ENCODE peak calls at places on chromosomes 6 and 20, in seven cellular contexts. K is endothelial cell of umbilical vein, B is breast epithelium, E is stomach, H is prostate gland, W is HCT116, R is transverse colon. F is an unnamed sample.

GRCh38 chr6:71486466-71486865 is 197.9 kb downstream of the OGFRL1 start:
- DNase-seq in K (no peak), B (no peak), E (no peak), H (no peak), W (no peak), R (no peak), F (no peak)

GRCh38 chr6:43239054-43239453 is 4.2 kb upstream of the TTBK1 start:
- DNase-seq in K (no peak), B (no peak), E (no peak), H (no peak), W (no peak), R (no peak), F (no peak)

GRCh38 chr6:140602431-140602836 is 1228.0 kb upstream of the CITED2 start:
- DNase-seq in K (no peak), B (no peak), E (no peak), H (no peak), W (no peak), R (no peak), F (no peak)

GRCh38 chr6:40917603-40918002 is 121.4 kb downstream of the UNC5CL start:
- DNase-seq in K (no peak), B (no peak), E (no peak), H (no peak), W (no peak), R (no peak), F (no peak)

GRCh38 chr20:12241065-12241464 is 323.4 kb downstream of the BTBD3 start:
- DNase-seq in K (no peak), B (no peak), E (no peak), H (peak), W (no peak), R (no peak), F (no peak)

GRCh38 chr20:35174458-35175216 is 2.8 kb downstream of the PROCR start:
- DNase-seq in K (peak), B (no peak), E (peak), H (no peak), W (no peak), R (peak), F (peak)

GRCh38 chr6:24918641-24919403 is 16.9 kb downstream of the RIPOR2 start:
- DNase-seq in K (no peak), B (no peak), E (no peak), H (no peak), W (no peak), R (no peak), F (no peak)

GRCh38 chr6:166553563-166554271 is 32.8 kb downstream of the RAMACL start:
- DNase-seq in K (no peak), B (no peak), E (no peak), H (no peak), W (no peak), R (no peak), F (no peak)

GRCh38 chr6:165702669-165703068 is 39.6 kb upstream of the PDE10A start:
- DNase-seq in K (no peak), B (no peak), E (no peak), H (no peak), W (no peak), R (no peak), F (no peak)

GRCh38 chr6:26054937-26055669 is 32.1 kb upstream of the HFE start:
- DNase-seq in K (peak), B (peak), E (peak), H (peak), W (peak), R (peak), F (peak)

GRCh38 chr6:8642854-8643253 is 207.5 kb upstream of the SLC35B3 start:
- DNase-seq in K (no peak), B (no peak), E (no peak), H (no peak), W (no peak), R (no peak), F (no peak)

GRCh38 chr6:148580442-148580841 is 166.4 kb upstream of the UST start:
- DNase-seq in K (peak), B (no peak), E (no peak), H (no peak), W (no peak), R (no peak), F (no peak)

GRCh38 chr6:21005816-21006553 is 471.7 kb downstream of the CDKAL1 start:
- DNase-seq in K (peak), B (no peak), E (no peak), H (no peak), W (peak), R (no peak), F (no peak)

GRCh38 chr6:32154514-32155161 is 697 bp downstream of the PPT2 start:
- DNase-seq in K (peak), B (peak), E (peak), H (peak), W (peak), R (peak), F (peak)

GRCh38 chr6:20542927-20543602 is 8.8 kb downstream of the CDKAL1 start:
- DNase-seq in K (peak), B (no peak), E (no peak), H (no peak), W (no peak), R (no peak), F (no peak)

GRCh38 chr6:106103728-106104109 is 17.6 kb downstream of the PRDM1 start:
- DNase-seq in K (no peak), B (no peak), E (peak), H (peak), W (no peak), R (peak), F (no peak)

DNA sequence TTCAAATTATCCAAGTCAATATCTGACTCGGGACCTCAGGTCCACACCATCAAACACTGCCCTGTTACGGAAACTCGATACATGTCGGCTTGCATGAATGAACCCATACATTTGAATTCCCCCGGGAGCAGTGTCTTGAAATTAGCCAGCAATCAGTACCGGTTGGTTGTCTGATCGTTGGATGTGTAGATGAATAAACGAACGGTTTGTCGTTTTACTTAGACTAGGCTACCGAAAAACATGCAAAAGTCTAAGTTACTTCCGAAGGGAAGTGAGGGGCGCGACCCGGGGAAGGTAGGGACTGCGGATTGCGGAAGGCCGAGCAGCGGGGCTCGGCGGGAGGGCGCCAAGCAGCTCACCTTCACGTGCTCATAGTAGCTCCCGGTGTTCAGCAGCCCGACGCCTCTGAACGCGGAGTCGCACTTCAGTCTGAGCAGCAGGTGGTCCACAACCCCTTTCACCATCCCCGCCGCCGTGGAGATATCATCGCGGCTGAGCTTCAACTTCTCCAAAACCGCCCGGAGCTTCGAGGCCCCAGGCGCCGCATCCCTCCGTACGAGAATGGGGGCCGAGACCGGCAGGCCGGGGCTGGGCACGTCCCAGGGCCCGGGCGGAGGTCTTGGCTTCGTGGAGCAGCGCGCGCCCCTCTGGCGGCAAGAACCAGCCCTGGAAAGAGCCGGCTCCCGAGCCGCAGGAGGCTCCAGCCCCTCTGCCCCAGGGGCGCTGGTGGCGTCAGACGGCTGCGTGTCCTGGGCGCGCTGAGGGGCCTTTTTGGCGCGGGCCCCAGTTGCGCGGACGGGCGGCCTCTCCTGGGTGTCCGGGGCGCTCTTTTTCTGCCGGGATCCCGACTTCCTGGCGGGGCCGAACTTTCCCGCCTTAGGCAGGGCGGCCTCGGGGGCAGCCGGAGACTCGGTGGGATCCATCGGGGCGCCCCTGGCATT is 661 bp downstream of the CGAS start:
- DNase-seq in K (peak), B (no peak), E (peak), H (peak), W (no peak), R (peak), F (peak)
- TF ChIP-seq POLR2A in K (no peak), B (no peak), E (no peak), H (no peak), W (no peak), R (peak), F (no peak)

GRCh38 chr20:50277460-50278376 is 87.1 kb downstream of the CEBPB start:
- DNase-seq in K (no peak), B (no peak), E (no peak), H (no peak), W (no peak), R (no peak), F (peak)

GRCh38 chr20:50277064-50277415 is 86.4 kb downstream of the CEBPB start:
- DNase-seq in K (no peak), B (no peak), E (no peak), H (no peak), W (no peak), R (no peak), F (peak)

GRCh38 chr20:50274570-50275430 is 84.2 kb downstream of the CEBPB start:
- DNase-seq in K (no peak), B (no peak), E (peak), H (no peak), W (no peak), R (peak), F (peak)

GRCh38 chr20:50278377-50278683 is 87.7 kb downstream of the CEBPB start:
- DNase-seq in K (no peak), B (no peak), E (no peak), H (no peak), W (no peak), R (no peak), F (peak)

DNA sequence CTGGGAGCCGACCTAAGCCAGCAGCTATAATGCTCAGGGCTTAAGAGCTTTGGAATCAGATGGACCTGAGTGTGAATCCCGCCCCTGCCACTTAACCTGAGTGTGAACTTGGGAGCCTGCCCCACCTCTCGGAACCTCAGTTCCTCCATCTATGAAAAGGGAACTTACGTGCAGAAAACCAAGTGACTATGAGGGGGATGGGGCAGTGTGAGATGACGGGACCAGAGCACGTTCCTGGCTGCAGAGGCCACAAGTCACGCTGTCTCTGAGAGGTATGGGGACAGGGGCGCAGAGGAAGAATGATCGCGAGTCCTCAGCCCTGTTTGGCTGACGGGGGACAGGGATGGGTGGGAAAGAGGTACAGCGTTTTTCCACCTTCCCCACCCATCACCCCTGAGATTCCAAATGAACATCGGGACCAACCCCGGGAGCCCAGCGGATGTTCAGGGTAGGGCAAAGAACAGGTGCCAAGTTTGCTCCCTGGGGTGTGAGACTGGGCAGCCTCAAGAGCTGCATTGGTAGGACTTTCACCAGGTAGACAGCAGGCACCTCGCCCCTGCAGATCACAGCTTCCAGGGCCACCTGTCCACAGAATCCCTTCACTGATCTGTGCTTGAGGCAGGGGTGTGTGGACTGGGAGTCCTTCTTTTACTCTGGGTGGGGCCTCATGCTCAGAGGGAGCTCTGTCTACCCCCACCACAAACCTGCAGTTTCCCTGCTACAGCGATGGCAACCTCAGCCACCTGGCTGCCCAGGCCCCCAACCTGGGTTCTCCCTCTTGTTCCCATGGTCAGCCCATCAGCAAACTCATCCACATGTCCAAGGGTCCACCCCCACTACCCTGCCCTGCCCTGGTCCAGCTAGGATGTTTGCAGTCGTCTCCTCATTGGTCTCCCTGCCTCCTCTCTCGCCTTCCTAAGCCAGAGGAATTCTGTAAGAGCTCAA is 85.8 kb downstream of the CEBPB start:
- DNase-seq in K (no peak), B (no peak), E (no peak), H (no peak), W (no peak), R (no peak), F (peak)
- TF ChIP-seq CTCF in K (no peak), B (no peak), E (no peak), H (no peak), W (no peak), R (no peak), F (peak)

GRCh38 chr6:34240329-34241248 is 3.9 kb downstream of the HMGA1 start:
- DNase-seq in K (no peak), B (peak), E (no peak), H (no peak), W (no peak), R (no peak), F (peak)

GRCh38 chr6:34243131-34243771 is 5.6 kb downstream of the SMIM29 start:
- DNase-seq in K (peak), B (peak), E (no peak), H (no peak), W (no peak), R (no peak), F (no peak)

GRCh38 chr6:34243901-34244884 is 4.6 kb downstream of the SMIM29 start:
- DNase-seq in K (peak), B (peak), E (peak), H (no peak), W (peak), R (peak), F (peak)

GRCh38 chr6:34241351-34242215 is 4.9 kb downstream of the HMGA1 start:
- DNase-seq in K (no peak), B (peak), E (no peak), H (no peak), W (no peak), R (no peak), F (peak)

GRCh38 chr6:34242252-34243130 is 5.8 kb downstream of the HMGA1 start:
- DNase-seq in K (no peak), B (peak), E (no peak), H (no peak), W (no peak), R (no peak), F (peak)
- TF ChIP-seq POLR2AphosphoS5 in K (no peak), B (no peak), E (no peak), H (no peak), W (peak), R (no peak), F (no peak)

GRCh38 chr20:63502671-63503172 is 3.8 kb upstream of the EEF1A2 start:
- DNase-seq in K (no peak), B (no peak), E (no peak), H (no peak), W (no peak), R (no peak), F (no peak)

GRCh38 chr20:63503524-63503923 is 4.6 kb upstream of the EEF1A2 start:
- DNase-seq in K (no peak), B (no peak), E (no peak), H (no peak), W (no peak), R (no peak), F (no peak)

GRCh38 chr20:63500902-63501817 is 2.3 kb upstream of the EEF1A2 start:
- DNase-seq in K (no peak), B (no peak), E (no peak), H (no peak), W (no peak), R (no peak), F (no peak)

GRCh38 chr20:63500151-63500901 is 1.4 kb upstream of the EEF1A2 start:
- DNase-seq in K (no peak), B (no peak), E (no peak), H (no peak), W (no peak), R (no peak), F (no peak)

DNA sequence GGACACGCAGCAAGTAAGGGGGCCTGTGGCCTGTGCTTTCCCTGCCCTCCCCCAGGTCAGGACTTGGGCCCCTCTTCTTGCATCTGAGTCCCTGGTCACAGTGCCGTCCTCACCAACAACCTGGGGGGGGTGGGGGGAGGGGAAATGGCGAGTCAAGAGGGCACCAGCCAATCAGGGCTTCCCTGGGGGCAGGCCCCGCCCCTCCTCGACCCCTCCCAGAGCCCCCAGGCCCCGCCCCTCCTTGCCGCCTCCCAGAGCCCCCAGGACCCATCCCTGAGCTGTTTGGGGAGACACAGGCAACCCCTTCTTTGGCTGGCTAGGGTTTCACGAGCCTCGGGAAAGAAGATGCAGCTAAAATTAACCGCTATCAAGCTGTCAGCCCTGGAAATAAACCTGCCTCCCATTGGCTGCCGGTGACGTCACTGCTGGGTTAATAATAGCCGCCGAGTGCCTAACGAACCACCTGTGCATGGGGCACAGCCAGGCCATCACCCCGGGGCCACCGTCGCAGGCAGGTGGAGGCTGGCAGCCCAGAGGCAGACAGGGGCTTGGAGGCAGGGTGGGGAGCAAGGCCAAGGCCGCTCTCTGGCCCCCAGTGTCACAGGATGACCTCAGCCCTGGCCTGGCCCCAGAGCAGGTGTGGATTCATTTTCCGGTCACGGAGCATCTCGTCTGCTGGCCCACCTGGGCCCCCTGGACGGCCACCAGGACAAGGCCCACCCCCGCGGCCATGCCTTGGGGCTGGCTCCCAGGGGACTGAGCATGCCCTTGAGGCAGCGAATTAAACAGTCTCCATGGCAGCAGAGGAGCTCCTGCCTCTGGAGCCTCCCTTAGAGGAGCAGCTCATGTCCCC is 3.2 kb upstream of the EEF1A2 start:
- DNase-seq in K (no peak), B (no peak), E (no peak), H (no peak), W (no peak), R (no peak), F (no peak)
- TF ChIP-seq POLR2A in K (no peak), B (no peak), E (no peak), H (no peak), W (no peak), R (no peak), F (no peak)

GRCh38 chr6:153503810-153504209 is 372.7 kb upstream of the RGS17 start:
- DNase-seq in K (no peak), B (no peak), E (no peak), H (no peak), W (peak), R (no peak), F (no peak)
- TF ChIP-seq CTCF in K (no peak), B (no peak), E (no peak), H (no peak), W (peak), R (no peak), F (no peak)

GRCh38 chr20:57485770-57486169 is 39.2 kb downstream of the CTCFL start:
- DNase-seq in K (no peak), B (no peak), E (no peak), H (no peak), W (no peak), R (no peak), F (no peak)
- TF ChIP-seq POLR2AphosphoS5 in K (no peak), B (no peak), E (no peak), H (no peak), W (no peak), R (no peak), F (no peak)

GRCh38 chr6:157135691-157136090 is 187.6 kb downstream of the TMEM242 start:
- DNase-seq in K (no peak), B (no peak), E (no peak), H (no peak), W (no peak), R (no peak), F (no peak)

GRCh38 chr6:157133856-157134255 is 189.5 kb downstream of the TMEM242 start:
- DNase-seq in K (no peak), B (no peak), E (no peak), H (no peak), W (no peak), R (no peak), F (no peak)

GRCh38 chr6:157131250-157131649 is 192.1 kb downstream of the TMEM242 start:
- DNase-seq in K (no peak), B (no peak), E (no peak), H (no peak), W (no peak), R (no peak), F (no peak)

GRCh38 chr6:157137501-157137900 is 185.8 kb downstream of the TMEM242 start:
- DNase-seq in K (no peak), B (no peak), E (no peak), H (no peak), W (no peak), R (no peak), F (no peak)

GRCh38 chr6:157134402-157135074 is 188.8 kb downstream of the TMEM242 start:
- DNase-seq in K (no peak), B (no peak), E (no peak), H (no peak), W (no peak), R (no peak), F (no peak)
- TF ChIP-seq POLR2A in K (no peak), B (no peak), E (no peak), H (no peak), W (no peak), R (no peak), F (no peak)